ENCODE peak calls at places on chromosome 15, in eight cellular contexts. One of them, this sample, is unnamed.
A peak's percentile ranks its signal among the peaks of the same experiment; 100 is the strongest.

GRCh38 chr15:44593042-44593736 is 56.2 kb downstream of the EIF3J start:
- DNase-seq in colonic mucosa: no peak
- DNase-seq in right lobe of liver: no peak
- DNase-seq in ascending aorta: no peak
- DNase-seq in nephron progenitor cell: no peak
- DNase-seq in GM06990: no peak
- DNase-seq in upper lobe of right lung: no peak
- DNase-seq in NB4: peak; percentile 15
- DNase-seq in this sample: no peak

GRCh38 chr15:40909662-40910625 is 15.7 kb downstream of the VPS18 start:
- DNase-seq in colonic mucosa: no peak
- DNase-seq in right lobe of liver: peak; percentile 93
- DNase-seq in ascending aorta: no peak
- DNase-seq in nephron progenitor cell: no peak
- DNase-seq in GM06990: no peak
- DNase-seq in upper lobe of right lung: peak; percentile 84
- DNase-seq in NB4: peak; percentile 80
- DNase-seq in this sample: no peak

GRCh38 chr15:89783111-89783860 is 7.2 kb downstream of the MESP2 start:
- DNase-seq in colonic mucosa: peak; percentile 50
- DNase-seq in right lobe of liver: no peak
- DNase-seq in ascending aorta: no peak
- DNase-seq in nephron progenitor cell: no peak
- DNase-seq in GM06990: no peak
- DNase-seq in upper lobe of right lung: no peak
- DNase-seq in NB4: peak; percentile 51
- DNase-seq in this sample: no peak

GRCh38 chr15:87528873-87529272 is 727.7 kb downstream of the NTRK3 start:
- DNase-seq in colonic mucosa: no peak
- DNase-seq in right lobe of liver: no peak
- DNase-seq in ascending aorta: no peak
- DNase-seq in nephron progenitor cell: no peak
- DNase-seq in GM06990: no peak
- DNase-seq in upper lobe of right lung: no peak
- DNase-seq in NB4: no peak
- DNase-seq in this sample: no peak

GRCh38 chr15:37100109-37100873 is at the start of gene MEIS2:
- DNase-seq in colonic mucosa: peak; percentile 78
- DNase-seq in right lobe of liver: peak; percentile 93
- DNase-seq in ascending aorta: peak; percentile 95
- DNase-seq in nephron progenitor cell: peak; percentile 88
- DNase-seq in GM06990: peak; percentile 92
- DNase-seq in upper lobe of right lung: peak; percentile 94
- DNase-seq in NB4: peak; percentile 82
- DNase-seq in this sample: peak; percentile 76

GRCh38 chr15:37106490-37107001 is 6.2 kb upstream of the MEIS2 start:
- DNase-seq in colonic mucosa: no peak
- DNase-seq in right lobe of liver: no peak
- DNase-seq in ascending aorta: no peak
- DNase-seq in nephron progenitor cell: peak; percentile 55
- DNase-seq in GM06990: no peak
- DNase-seq in upper lobe of right lung: no peak
- DNase-seq in NB4: peak; percentile 38
- DNase-seq in this sample: no peak

GRCh38 chr15:66472176-66472999 is 25.2 kb downstream of the SNAPC5 start:
- DNase-seq in colonic mucosa: no peak
- DNase-seq in right lobe of liver: no peak
- DNase-seq in ascending aorta: peak; percentile 43
- DNase-seq in nephron progenitor cell: no peak
- DNase-seq in GM06990: peak; percentile 75
- DNase-seq in upper lobe of right lung: no peak
- DNase-seq in NB4: no peak
- DNase-seq in this sample: no peak

GRCh38 chr15:67125589-67126502 is 60.4 kb downstream of the SMAD3 start:
- DNase-seq in colonic mucosa: no peak
- DNase-seq in right lobe of liver: no peak
- DNase-seq in ascending aorta: peak; percentile 93
- DNase-seq in nephron progenitor cell: peak; percentile 63
- DNase-seq in GM06990: no peak
- DNase-seq in upper lobe of right lung: no peak
- DNase-seq in NB4: peak; percentile 88
- DNase-seq in this sample: no peak

GRCh38 chr15:64931381-64931780 is 19.7 kb downstream of the ANKDD1A start:
- DNase-seq in colonic mucosa: no peak
- DNase-seq in right lobe of liver: no peak
- DNase-seq in ascending aorta: peak; percentile 42
- DNase-seq in nephron progenitor cell: no peak
- DNase-seq in GM06990: no peak
- DNase-seq in upper lobe of right lung: no peak
- DNase-seq in NB4: no peak
- DNase-seq in this sample: no peak

DNA sequence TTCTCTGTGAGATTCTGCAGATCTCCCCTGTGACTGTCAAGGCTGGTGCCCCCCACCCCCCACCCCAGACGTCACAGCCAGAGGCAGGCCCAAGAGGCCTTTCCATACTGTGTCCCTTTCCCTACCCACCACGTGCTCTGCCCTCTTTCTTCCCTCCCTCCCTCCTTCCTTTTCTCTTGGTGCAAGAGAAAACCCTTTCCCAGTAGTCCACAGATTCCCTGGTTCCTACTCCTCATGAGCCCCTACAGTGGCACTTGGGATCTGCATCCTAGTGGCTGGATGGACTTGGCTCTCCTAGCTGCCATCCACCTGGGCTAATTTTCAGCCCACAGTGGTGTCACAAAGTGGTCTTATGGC is 35.1 kb downstream of the KLF13 start:
- DNase-seq in colonic mucosa: no peak
- DNase-seq in right lobe of liver: no peak
- DNase-seq in ascending aorta: no peak
- DNase-seq in nephron progenitor cell: no peak
- DNase-seq in GM06990: no peak
- DNase-seq in upper lobe of right lung: no peak
- DNase-seq in NB4: no peak
- DNase-seq in this sample: no peak
- TF ChIP-seq CTCF in colonic mucosa: no peak
- TF ChIP-seq CTCF in right lobe of liver: no peak
- TF ChIP-seq CTCF in ascending aorta: no peak
- TF ChIP-seq CTCF in nephron progenitor cell: no peak
- TF ChIP-seq CTCF in GM06990: no peak
- TF ChIP-seq CTCF in upper lobe of right lung: no peak
- TF ChIP-seq CTCF in NB4: no peak
- TF ChIP-seq CTCF in this sample: no peak

GRCh38 chr15:48978638-48979037 is 14.9 kb upstream of the SHC4 start:
- DNase-seq in colonic mucosa: no peak
- DNase-seq in right lobe of liver: no peak
- DNase-seq in ascending aorta: no peak
- DNase-seq in nephron progenitor cell: no peak
- DNase-seq in GM06990: no peak
- DNase-seq in upper lobe of right lung: no peak
- DNase-seq in NB4: no peak
- DNase-seq in this sample: no peak

GRCh38 chr15:48976444-48977088 is 12.8 kb upstream of the SHC4 start:
- DNase-seq in colonic mucosa: no peak
- DNase-seq in right lobe of liver: no peak
- DNase-seq in ascending aorta: no peak
- DNase-seq in nephron progenitor cell: peak; percentile 10
- DNase-seq in GM06990: no peak
- DNase-seq in upper lobe of right lung: no peak
- DNase-seq in NB4: no peak
- DNase-seq in this sample: no peak

GRCh38 chr15:48972750-48973503 is 9.2 kb upstream of the SHC4 start:
- DNase-seq in colonic mucosa: no peak
- DNase-seq in right lobe of liver: no peak
- DNase-seq in ascending aorta: no peak
- DNase-seq in nephron progenitor cell: no peak
- DNase-seq in GM06990: no peak
- DNase-seq in upper lobe of right lung: no peak
- DNase-seq in NB4: no peak
- DNase-seq in this sample: no peak

GRCh38 chr15:48975713-48976419 is 12.1 kb upstream of the SHC4 start:
- DNase-seq in colonic mucosa: peak; percentile 67
- DNase-seq in right lobe of liver: peak; percentile 82
- DNase-seq in ascending aorta: peak; percentile 87
- DNase-seq in nephron progenitor cell: peak; percentile 88
- DNase-seq in GM06990: peak; percentile 83
- DNase-seq in upper lobe of right lung: peak; percentile 89
- DNase-seq in NB4: peak; percentile 85
- DNase-seq in this sample: peak; percentile 86

GRCh38 chr15:48974865-48975264 is 11.1 kb upstream of the SHC4 start:
- DNase-seq in colonic mucosa: no peak
- DNase-seq in right lobe of liver: no peak
- DNase-seq in ascending aorta: no peak
- DNase-seq in nephron progenitor cell: no peak
- DNase-seq in GM06990: no peak
- DNase-seq in upper lobe of right lung: no peak
- DNase-seq in NB4: peak; percentile 32
- DNase-seq in this sample: no peak
- TF ChIP-seq CTCF in colonic mucosa: no peak
- TF ChIP-seq CTCF in right lobe of liver: no peak
- TF ChIP-seq CTCF in ascending aorta: no peak
- TF ChIP-seq CTCF in nephron progenitor cell: no peak
- TF ChIP-seq CTCF in GM06990: no peak
- TF ChIP-seq CTCF in upper lobe of right lung: no peak
- TF ChIP-seq CTCF in NB4: no peak
- TF ChIP-seq CTCF in this sample: no peak

DNA sequence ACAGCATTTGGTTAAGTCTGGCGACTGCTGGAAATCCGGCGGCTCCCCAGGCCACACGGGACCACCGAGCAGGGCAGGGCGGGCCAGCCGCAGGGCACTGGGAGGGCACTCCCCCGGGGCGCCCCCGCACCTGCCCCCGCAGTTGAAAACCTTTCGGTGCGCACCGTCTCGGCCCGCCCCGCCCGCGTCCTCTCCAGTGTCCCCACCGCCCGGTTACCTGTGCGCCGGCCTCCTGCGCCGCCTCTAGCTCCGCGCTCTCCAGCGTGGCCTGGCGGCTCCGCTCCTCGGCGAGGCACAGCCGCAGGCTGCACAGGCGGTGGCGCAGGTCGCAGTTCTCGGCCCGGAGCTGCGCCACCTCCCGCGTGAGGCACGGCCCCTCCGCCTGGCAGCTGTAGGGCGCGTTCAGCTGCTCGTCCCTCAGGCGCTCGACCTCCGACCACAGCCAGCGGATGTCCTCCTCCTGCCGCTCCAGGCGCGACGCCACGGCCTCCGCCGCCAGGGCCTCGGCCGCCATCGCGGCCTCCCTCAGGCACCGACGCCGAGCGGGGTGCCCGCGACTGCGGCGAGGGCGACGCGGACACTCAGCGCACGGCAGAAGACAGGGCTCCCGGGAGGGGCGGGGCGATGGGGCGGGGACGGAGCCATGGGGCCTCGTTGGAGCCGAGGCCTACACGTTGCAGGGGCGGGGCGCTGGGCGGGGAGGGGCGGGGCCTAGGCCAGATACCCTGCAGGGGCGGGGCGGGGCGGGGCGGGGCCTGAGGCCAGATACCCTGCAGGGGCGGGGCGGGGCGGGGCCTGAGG is at the start of gene TARS3:
- DNase-seq in colonic mucosa: peak; percentile 98
- DNase-seq in right lobe of liver: peak; percentile 98
- DNase-seq in ascending aorta: peak; percentile 97
- DNase-seq in nephron progenitor cell: peak; percentile 98
- DNase-seq in GM06990: peak; percentile 93
- DNase-seq in upper lobe of right lung: peak; percentile 99
- DNase-seq in NB4: peak; percentile 95
- DNase-seq in this sample: peak; percentile 78
- TF ChIP-seq CTCF in colonic mucosa: no peak
- TF ChIP-seq CTCF in right lobe of liver: no peak
- TF ChIP-seq CTCF in ascending aorta: no peak
- TF ChIP-seq CTCF in nephron progenitor cell: no peak
- TF ChIP-seq CTCF in GM06990: no peak
- TF ChIP-seq CTCF in upper lobe of right lung: peak; percentile 9
- TF ChIP-seq CTCF in NB4: peak; percentile 7
- TF ChIP-seq CTCF in this sample: peak; percentile 25

DNA sequence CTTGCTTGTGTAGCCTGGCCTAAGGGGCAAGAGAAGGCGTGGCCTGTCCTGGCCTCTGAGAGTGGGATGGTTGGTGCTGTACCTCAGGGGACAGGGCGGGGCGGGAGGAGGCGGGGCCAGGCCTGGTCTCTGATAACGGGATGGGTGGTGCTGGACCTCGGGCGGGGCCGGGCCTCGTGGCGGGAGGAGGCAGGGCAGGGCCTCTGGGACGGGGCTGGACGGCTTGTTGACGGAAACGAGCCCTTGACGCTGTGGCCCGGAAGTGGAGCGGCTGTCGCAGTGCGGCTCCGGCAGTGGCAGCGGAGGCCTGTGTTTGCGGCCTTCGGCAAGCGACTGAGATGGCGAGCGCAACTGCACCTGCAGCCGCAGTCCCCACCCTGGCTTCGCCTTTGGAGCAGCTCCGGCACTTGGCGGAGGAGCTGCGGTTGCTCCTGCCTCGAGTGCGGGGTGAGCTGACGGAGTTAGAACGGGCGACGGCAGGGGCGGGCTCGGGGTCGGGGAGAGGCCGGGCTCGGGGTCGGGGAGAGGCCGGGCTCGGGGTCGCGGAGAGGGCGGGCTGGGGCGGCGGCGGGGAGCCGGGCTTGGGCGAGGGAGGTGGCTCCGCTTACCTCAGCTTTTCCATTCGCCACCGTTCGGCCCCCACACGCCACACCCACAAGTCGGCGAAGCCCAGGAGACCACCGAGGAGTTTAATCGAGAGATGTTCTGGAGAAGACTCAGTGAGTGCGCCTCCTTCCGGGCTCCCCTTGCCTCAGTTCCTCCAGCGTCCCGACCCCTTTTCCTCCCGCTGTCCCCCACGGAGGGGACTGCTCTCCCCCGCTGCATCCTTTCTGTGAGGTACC is at the start of gene CCNDBP1:
- DNase-seq in colonic mucosa: peak; percentile 99
- DNase-seq in right lobe of liver: peak; percentile 99
- DNase-seq in ascending aorta: peak; percentile 97
- DNase-seq in nephron progenitor cell: peak; percentile 95
- DNase-seq in GM06990: peak; percentile 97
- DNase-seq in upper lobe of right lung: peak; percentile 100
- DNase-seq in NB4: peak; percentile 97
- DNase-seq in this sample: peak; percentile 84
- TF ChIP-seq CTCF in colonic mucosa: no peak
- TF ChIP-seq CTCF in right lobe of liver: peak; percentile 31
- TF ChIP-seq CTCF in ascending aorta: no peak
- TF ChIP-seq CTCF in nephron progenitor cell: peak; percentile 48
- TF ChIP-seq CTCF in GM06990: peak; percentile 57
- TF ChIP-seq CTCF in upper lobe of right lung: peak; percentile 44
- TF ChIP-seq CTCF in NB4: peak; percentile 25
- TF ChIP-seq CTCF in this sample: peak; percentile 58

GRCh38 chr15:80461370-80462060 is 57.3 kb downstream of the ARNT2 start:
- DNase-seq in colonic mucosa: no peak
- DNase-seq in right lobe of liver: no peak
- DNase-seq in ascending aorta: no peak
- DNase-seq in nephron progenitor cell: no peak
- DNase-seq in GM06990: no peak
- DNase-seq in upper lobe of right lung: no peak
- DNase-seq in NB4: peak; percentile 19
- DNase-seq in this sample: no peak
- TF ChIP-seq CTCF in colonic mucosa: no peak
- TF ChIP-seq CTCF in right lobe of liver: no peak
- TF ChIP-seq CTCF in ascending aorta: no peak
- TF ChIP-seq CTCF in nephron progenitor cell: no peak
- TF ChIP-seq CTCF in GM06990: no peak
- TF ChIP-seq CTCF in upper lobe of right lung: no peak
- TF ChIP-seq CTCF in NB4: no peak
- TF ChIP-seq CTCF in this sample: no peak

This sample was measured in neural crest cell.